ENCODE peak calls at places on chromosomes 7 and 10, in six cellular contexts. One of them, this sample, is unnamed.

GRCh38 chr7:159000070-159000469 is 143.7 kb downstream of the DYNC2I1 start:
- DNase-seq in Caki2: no peak
- DNase-seq in GM23248: no peak
- DNase-seq in activated naive CD8-positive, alpha-beta T cell treated with anti-CD3 and anti-CD28 coated beads, Interleukin-2, amount 50 U/mL, for 24 hours: no peak
- DNase-seq in H54: no peak
- DNase-seq in H4: no peak
- DNase-seq in this sample: no peak

GRCh38 chr7:117249696-117250095 is 73.2 kb downstream of the WNT2 start:
- DNase-seq in H4: no peak
- DNase-seq in activated naive CD8-positive, alpha-beta T cell treated with anti-CD3 and anti-CD28 coated beads, Interleukin-2, amount 50 U/mL, for 24 hours: no peak
- DNase-seq in GM23248: peak; percentile 15
- DNase-seq in H54: no peak
- DNase-seq in Caki2: no peak
- DNase-seq in this sample: no peak

GRCh38 chr7:40612298-40612697 is 477.5 kb downstream of the SUGCT start:
- DNase-seq in H4: peak; percentile 58
- DNase-seq in activated naive CD8-positive, alpha-beta T cell treated with anti-CD3 and anti-CD28 coated beads, Interleukin-2, amount 50 U/mL, for 24 hours: no peak
- DNase-seq in H54: no peak
- DNase-seq in Caki2: no peak
- DNase-seq in GM23248: no peak
- DNase-seq in this sample: no peak

GRCh38 chr10:73126343-73126742 is 16.1 kb downstream of the NUDT13 start:
- DNase-seq in activated naive CD8-positive, alpha-beta T cell treated with anti-CD3 and anti-CD28 coated beads, Interleukin-2, amount 50 U/mL, for 24 hours: no peak
- DNase-seq in H4: no peak
- DNase-seq in GM23248: peak; percentile 9
- DNase-seq in H54: no peak
- DNase-seq in Caki2: no peak
- DNase-seq in this sample: no peak

GRCh38 chr7:33425385-33425784 is 296.0 kb downstream of the BBS9 start:
- DNase-seq in Caki2: no peak
- DNase-seq in H54: no peak
- DNase-seq in activated naive CD8-positive, alpha-beta T cell treated with anti-CD3 and anti-CD28 coated beads, Interleukin-2, amount 50 U/mL, for 24 hours: no peak
- DNase-seq in GM23248: no peak
- DNase-seq in H4: no peak
- DNase-seq in this sample: no peak

GRCh38 chr10:124318076-124318475 is 100.6 kb downstream of the OAT start:
- DNase-seq in GM23248: no peak
- DNase-seq in H54: no peak
- DNase-seq in H4: no peak
- DNase-seq in Caki2: no peak
- DNase-seq in activated naive CD8-positive, alpha-beta T cell treated with anti-CD3 and anti-CD28 coated beads, Interleukin-2, amount 50 U/mL, for 24 hours: no peak
- DNase-seq in this sample: no peak

GRCh38 chr7:1463685-1464223 is 4.5 kb upstream of the MICALL2 start:
- DNase-seq in Caki2: no peak
- DNase-seq in activated naive CD8-positive, alpha-beta T cell treated with anti-CD3 and anti-CD28 coated beads, Interleukin-2, amount 50 U/mL, for 24 hours: no peak
- DNase-seq in GM23248: peak; percentile 39
- DNase-seq in H54: no peak
- DNase-seq in H4: no peak
- DNase-seq in this sample: no peak

GRCh38 chr10:126137557-126138221 is 241.3 kb downstream of the FANK1 start:
- DNase-seq in Caki2: no peak
- DNase-seq in GM23248: peak; percentile 18
- DNase-seq in H4: no peak
- DNase-seq in activated naive CD8-positive, alpha-beta T cell treated with anti-CD3 and anti-CD28 coated beads, Interleukin-2, amount 50 U/mL, for 24 hours: no peak
- DNase-seq in H54: no peak
- DNase-seq in this sample: no peak

GRCh38 chr10:25547391-25547790 is 372.6 kb downstream of the GPR158 start:
- DNase-seq in H4: peak; percentile 22
- DNase-seq in H54: no peak
- DNase-seq in activated naive CD8-positive, alpha-beta T cell treated with anti-CD3 and anti-CD28 coated beads, Interleukin-2, amount 50 U/mL, for 24 hours: no peak
- DNase-seq in Caki2: no peak
- DNase-seq in GM23248: no peak
- DNase-seq in this sample: no peak

GRCh38 chr10:80163741-80164341 is 31.3 kb downstream of the PLAC9 start:
- DNase-seq in activated naive CD8-positive, alpha-beta T cell treated with anti-CD3 and anti-CD28 coated beads, Interleukin-2, amount 50 U/mL, for 24 hours: no peak
- DNase-seq in Caki2: peak; percentile 45
- DNase-seq in GM23248: peak; percentile 80
- DNase-seq in H54: peak; percentile 81
- DNase-seq in H4: peak; percentile 53
- DNase-seq in this sample: no peak

GRCh38 chr10:113045155-113046055 is 95.4 kb downstream of the TCF7L2 start:
- DNase-seq in activated naive CD8-positive, alpha-beta T cell treated with anti-CD3 and anti-CD28 coated beads, Interleukin-2, amount 50 U/mL, for 24 hours: no peak
- DNase-seq in H4: peak; percentile 61
- DNase-seq in Caki2: peak; percentile 75
- DNase-seq in GM23248: peak; percentile 96
- DNase-seq in H54: peak; percentile 49
- DNase-seq in this sample: no peak

GRCh38 chr10:87931836-87932230 is 68.4 kb downstream of the PTEN start:
- DNase-seq in activated naive CD8-positive, alpha-beta T cell treated with anti-CD3 and anti-CD28 coated beads, Interleukin-2, amount 50 U/mL, for 24 hours: no peak
- DNase-seq in H54: no peak
- DNase-seq in Caki2: no peak
- DNase-seq in GM23248: peak; percentile 67
- DNase-seq in H4: no peak
- DNase-seq in this sample: no peak

GRCh38 chr10:28130267-28130666 is 131.4 kb upstream of the ODAD2 start:
- DNase-seq in GM23248: peak; percentile 77
- DNase-seq in H54: no peak
- DNase-seq in Caki2: no peak
- DNase-seq in H4: peak; percentile 47
- DNase-seq in activated naive CD8-positive, alpha-beta T cell treated with anti-CD3 and anti-CD28 coated beads, Interleukin-2, amount 50 U/mL, for 24 hours: no peak
- DNase-seq in this sample: no peak

GRCh38 chr10:128210215-128211063 is 84.2 kb upstream of the MKI67 start:
- DNase-seq in Caki2: peak; percentile 44
- DNase-seq in H54: no peak
- DNase-seq in activated naive CD8-positive, alpha-beta T cell treated with anti-CD3 and anti-CD28 coated beads, Interleukin-2, amount 50 U/mL, for 24 hours: peak; percentile 82
- DNase-seq in GM23248: peak; percentile 47
- DNase-seq in H4: no peak
- DNase-seq in this sample: peak; percentile 69

This sample was measured in naive thymus-derived CD8-positive, alpha-beta T cell.